ENCODE peak calls at places on chromosomes 11 and 22, in four cellular contexts. I is heart left ventricle, U is nephron progenitor cell, R is neural crest cell. Q is an unnamed sample.

GRCh38 chr11:120612363-120613263 is 101.1 kb downstream of the GRIK4 start:
- DNase-seq in I (peak; percentile 77), U (no peak), R (no peak), Q (no peak)

GRCh38 chr11:64924910-64925284 is 408 bp downstream of the PPP2R5B start:
- DNase-seq in I (no peak), U (no peak), R (no peak), Q (no peak)

GRCh38 chr11:93997741-93998140 is 23.4 kb upstream of the HEPHL1 start:
- DNase-seq in I (no peak), U (no peak), R (no peak), Q (no peak)

GRCh38 chr11:94574193-94574961 is 7.2 kb downstream of the PIWIL4 start:
- DNase-seq in I (no peak), U (no peak), R (no peak), Q (no peak)

GRCh38 chr11:108959124-108959761 is 294.4 kb downstream of the DDX10 start:
- DNase-seq in I (no peak), U (no peak), R (no peak), Q (no peak)

GRCh38 chr11:121476379-121477032 is 23.7 kb upstream of the SORL1-AS1 start:
- DNase-seq in I (no peak), U (no peak), R (no peak), Q (no peak)

GRCh38 chr11:35256296-35256695 is 117.3 kb downstream of the CD44 start:
- DNase-seq in I (no peak), U (no peak), R (no peak), Q (no peak)

GRCh38 chr11:88819616-88820015 is 246.2 kb downstream of the GRM5 start:
- DNase-seq in I (no peak), U (no peak), R (no peak), Q (no peak)

GRCh38 chr11:95831198-95831883 is 41.0 kb downstream of the CEP57 start:
- DNase-seq in I (no peak), U (no peak), R (no peak), Q (no peak)

GRCh38 chr11:2142300-2142759 is 3.1 kb upstream of the IGF2 start:
- DNase-seq in I (no peak), U (no peak), R (no peak), Q (no peak)

GRCh38 chr11:73997120-73997772 is 11.6 kb downstream of the UCP3 start:
- DNase-seq in I (no peak), U (no peak), R (no peak), Q (no peak)

GRCh38 chr22:50673231-50674126 is 856 bp downstream of the SHANK3 start:
- DNase-seq in I (no peak), U (no peak), R (no peak), Q (no peak)

GRCh38 chr22:33302549-33302948 is 244.4 kb upstream of the SYN3 start:
- DNase-seq in I (no peak), U (no peak), R (no peak), Q (no peak)

GRCh38 chr11:108733479-108734116 is 68.7 kb downstream of the DDX10 start:
- DNase-seq in I (no peak), U (no peak), R (no peak), Q (no peak)

GRCh38 chr11:120130991-120131760 is 6.7 kb downstream of the TRIM29 start:
- DNase-seq in I (no peak), U (no peak), R (no peak), Q (no peak)

GRCh38 chr22:29190051-29190450 is 15.6 kb upstream of the EMID1 start:
- DNase-seq in I (no peak), U (no peak), R (no peak), Q (no peak)

GRCh38 chr22:47089796-47090460 is 327.5 kb downstream of the TBC1D22A start:
- DNase-seq in I (no peak), U (no peak), R (no peak), Q (no peak)

GRCh38 chr11:46674463-46675287 is 25.7 kb downstream of the ARHGAP1 start:
- DNase-seq in I (peak; percentile 21), U (peak; percentile 43), R (no peak), Q (no peak)

GRCh38 chr22:46090051-46090591 is 60.2 kb upstream of the PPARA start:
- DNase-seq in I (peak; percentile 51), U (peak; percentile 44), R (no peak), Q (peak; percentile 63)

GRCh38 chr11:118544647-118545010 is 13.6 kb downstream of the TMEM25 start:
- DNase-seq in I (no peak), U (no peak), R (no peak), Q (no peak)

GRCh38 chr22:46068908-46069481 is 81.3 kb upstream of the PPARA start:
- DNase-seq in I (peak; percentile 35), U (no peak), R (no peak), Q (no peak)

GRCh38 chr11:66035653-66036333 is 9.5 kb upstream of the CATSPER1 start:
- DNase-seq in I (no peak), U (no peak), R (no peak), Q (no peak)

GRCh38 chr11:66039765-66040164 is 9.2 kb downstream of the GAL3ST3 start:
- DNase-seq in I (no peak), U (no peak), R (no peak), Q (no peak)

GRCh38 chr11:66037327-66037726 is 11.0 kb upstream of the CATSPER1 start:
- DNase-seq in I (no peak), U (no peak), R (no peak), Q (no peak)

GRCh38 chr11:66032962-66033735 is 6.9 kb upstream of the CATSPER1 start:
- DNase-seq in I (no peak), U (no peak), R (no peak), Q (no peak)

DNA sequence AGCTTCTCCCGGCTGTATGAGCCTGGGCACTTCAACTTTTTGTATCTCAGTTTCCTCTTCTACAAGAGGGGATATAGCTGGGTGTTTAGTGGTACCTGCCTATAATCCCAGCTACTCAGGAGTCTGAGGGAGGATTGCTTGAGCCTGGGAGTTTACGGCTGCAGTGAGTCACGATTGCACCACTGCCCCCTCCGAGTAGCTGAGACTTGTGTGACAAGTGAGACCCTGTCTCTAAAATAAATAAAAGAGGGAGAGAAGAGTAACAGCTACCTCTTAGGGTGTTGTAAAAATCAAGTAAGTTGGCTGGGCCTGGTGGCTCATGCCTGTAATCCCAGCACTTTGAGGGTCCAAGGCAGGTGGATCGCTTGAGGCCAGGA is 10.0 kb upstream of the CATSPER1 start:
- DNase-seq in I (no peak), U (no peak), R (no peak), Q (peak; percentile 10)
- TF ChIP-seq CTCF in I (no peak), U (no peak), R (no peak), Q (no peak)

GRCh38 chr11:10750838-10751580 is at the start of gene CTR9:
- DNase-seq in I (peak; percentile 96), U (peak; percentile 95), R (peak; percentile 91), Q (no peak)
- TF ChIP-seq CTCF in I (peak; percentile 16), U (no peak), R (no peak), Q (peak; percentile 12)

DNA sequence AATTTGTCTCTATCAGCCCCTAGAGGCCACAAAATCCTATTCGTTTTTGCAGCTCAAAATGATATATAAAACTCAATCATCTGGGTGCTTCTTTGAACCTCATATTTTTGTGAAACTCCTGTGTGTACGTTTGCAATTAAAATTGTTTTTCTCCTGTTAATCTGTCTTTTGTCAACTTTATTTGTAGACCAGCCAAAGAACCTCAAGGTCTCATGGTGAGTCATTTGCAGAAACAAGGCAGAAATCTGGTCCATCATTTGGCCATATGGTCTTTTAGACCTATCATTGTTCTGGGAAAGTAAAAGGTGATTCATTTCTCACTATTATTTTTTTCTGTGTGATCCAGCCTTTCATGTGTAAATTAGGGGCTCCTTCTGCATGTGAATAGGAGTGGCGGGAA is 399.2 kb upstream of the DDI1 start:
- DNase-seq in I (no peak), U (no peak), R (no peak), Q (no peak)
- TF ChIP-seq CTCF in I (no peak), U (no peak), R (no peak), Q (no peak)

GRCh38 chr11:71437879-71438278 is 10.3 kb downstream of the DHCR7 start:
- DNase-seq in I (no peak), U (no peak), R (no peak), Q (no peak)
- TF ChIP-seq CTCF in I (no peak), U (no peak), R (no peak), Q (no peak)

DNA sequence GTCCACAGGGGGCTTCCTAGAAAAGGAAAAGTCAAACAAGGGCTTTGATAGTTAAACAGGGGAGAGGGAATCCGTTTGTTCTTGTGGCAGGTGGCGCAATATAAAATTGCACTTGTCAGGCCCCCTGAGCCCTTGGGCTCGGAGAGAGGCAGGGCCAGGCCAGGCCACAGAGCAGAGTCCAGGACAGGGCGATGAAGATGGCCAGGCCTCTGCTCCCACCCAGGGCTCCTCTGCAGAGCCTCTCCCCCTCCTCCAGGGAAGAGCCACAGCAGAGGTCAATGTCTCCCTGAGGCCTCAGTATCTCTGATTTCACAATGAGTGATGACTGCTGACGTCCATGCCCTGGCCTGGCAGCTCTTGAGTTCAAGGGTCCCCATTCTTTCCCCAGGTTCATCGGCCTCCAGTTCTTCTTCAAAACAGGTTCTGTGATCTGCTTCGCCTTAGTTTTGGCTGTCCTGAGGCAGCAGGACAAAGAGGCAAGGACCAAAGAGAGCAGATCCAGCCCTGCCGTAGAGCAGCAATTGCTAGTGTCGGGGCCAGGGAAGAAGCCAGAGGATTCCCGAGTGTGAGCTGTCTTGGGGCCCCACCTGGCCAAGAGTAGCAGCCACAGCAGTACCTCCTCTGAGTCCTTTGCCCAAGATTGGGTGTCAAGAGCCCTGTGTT is 36.4 kb upstream of the TPBGL start:
- DNase-seq in I (no peak), U (no peak), R (no peak), Q (no peak)
- TF ChIP-seq CTCF in I (no peak), U (no peak), R (no peak), Q (no peak)

GRCh38 chr11:67118801-67119576 is at the start of gene KDM2A:
- DNase-seq in I (peak; percentile 99), U (peak; percentile 99), R (peak; percentile 91), Q (peak; percentile 91)
- TF ChIP-seq CTCF in I (no peak), U (no peak), R (peak; percentile 43), Q (peak; percentile 18)

DNA sequence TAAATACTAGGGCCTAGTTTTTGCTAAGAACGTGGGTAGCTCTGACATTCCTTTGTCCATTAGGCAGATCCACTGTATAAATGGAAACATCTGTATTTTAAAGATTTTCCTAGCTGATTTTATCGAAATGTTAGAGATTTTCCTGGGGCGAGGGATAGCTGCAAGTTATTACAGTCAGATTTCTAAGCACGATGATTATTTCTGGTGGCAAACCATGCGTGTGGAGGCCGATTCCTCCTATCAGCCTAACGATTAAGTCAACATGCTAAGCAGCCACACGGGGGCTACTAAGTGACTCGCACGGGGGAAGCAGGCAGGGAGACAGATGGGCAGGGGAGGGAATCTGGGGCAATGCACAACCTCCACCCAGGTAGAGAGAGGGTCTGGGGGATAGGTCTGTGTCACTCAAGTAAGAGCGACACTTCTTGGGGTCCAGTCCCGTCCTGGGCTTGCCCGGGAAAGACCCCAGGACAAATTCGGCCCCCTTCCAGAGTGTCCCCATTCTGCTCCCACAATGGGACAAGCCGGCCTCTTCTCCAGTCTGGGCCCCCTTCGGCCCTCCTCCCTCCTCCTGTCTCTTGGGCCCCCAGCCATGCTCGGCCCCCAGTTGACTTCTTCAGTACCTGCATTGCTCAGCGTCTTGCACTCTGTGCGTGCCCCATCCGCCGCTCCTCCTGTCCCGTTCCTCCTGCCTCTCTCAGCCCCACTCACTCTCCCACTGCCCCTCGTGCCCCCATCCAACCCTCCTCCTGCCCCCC is 571 bp downstream of the C11orf24 start:
- DNase-seq in I (peak; percentile 67), U (peak; percentile 62), R (peak; percentile 57), Q (peak; percentile 60)
- TF ChIP-seq CTCF in I (peak; percentile 25), U (peak; percentile 23), R (peak; percentile 60), Q (peak; percentile 39)

DNA sequence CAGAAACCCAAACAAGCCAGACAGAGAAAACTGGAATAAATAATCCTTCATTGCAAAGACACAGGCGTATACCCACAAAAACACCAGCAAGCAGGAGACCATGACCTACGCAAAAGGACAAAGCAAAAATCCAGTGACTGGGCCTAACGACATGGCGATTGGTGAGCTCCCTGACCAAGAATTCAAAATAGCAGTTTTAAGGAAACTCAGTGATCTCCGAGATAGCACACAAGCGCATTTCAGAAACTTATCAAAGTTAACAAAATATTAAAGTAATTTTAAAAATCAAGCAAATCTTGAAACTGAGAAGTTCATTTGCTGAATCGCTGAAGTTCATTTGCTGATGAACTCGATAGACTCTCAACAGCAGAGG is 27.6 kb downstream of the DBX1 start:
- DNase-seq in I (no peak), U (no peak), R (no peak), Q (no peak)
- TF ChIP-seq CTCF in I (no peak), U (no peak), R (peak; percentile 7), Q (peak; percentile 5)